ENCODE peak calls at places on chromosomes 5 and 9, in ten cellular contexts. M is cardiac fibroblast, Q is endothelial cell, E is choroid plexus epithelial cell, Z is Calu3, H is uterus, V is breast epithelium, D is IMR-90, I is left ventricle myocardium inferior, O is SK-N-SH. U is an unnamed sample.

GRCh38 chr9:131677445-131678180 is 62.3 kb downstream of the RAPGEF1 start:
- DNase-seq in M (peak; percentile 80), Q (no peak), E (peak; percentile 77), Z (no peak), H (no peak), V (no peak), D (peak; percentile 83), I (no peak), O (peak; percentile 39), U (no peak)

GRCh38 chr9:133112361-133113026 is 8.5 kb downstream of the RALGDS start:
- DNase-seq in M (no peak), Q (no peak), E (no peak), Z (no peak), H (peak; percentile 43), V (no peak), D (no peak), I (peak; percentile 45), O (no peak), U (peak; percentile 53)

GRCh38 chr9:100669968-100670367 is 92.1 kb downstream of the CAVIN4 start:
- DNase-seq in M (no peak), Q (no peak), E (no peak), Z (no peak), H (no peak), V (no peak), D (no peak), I (no peak), O (no peak), U (no peak)

GRCh38 chr5:7629559-7629958 is 221.4 kb downstream of the CFAP90 start:
- DNase-seq in M (no peak), Q (no peak), E (no peak), Z (no peak), H (no peak), V (no peak), D (no peak), I (no peak), O (no peak), U (no peak)

GRCh38 chr5:6545770-6546690 is 86.8 kb downstream of the NSUN2 start:
- DNase-seq in M (no peak), Q (no peak), E (no peak), Z (no peak), H (no peak), V (no peak), D (no peak), I (no peak), O (no peak), U (no peak)

GRCh38 chr5:171946382-171946781 is 60.1 kb downstream of the FBXW11 start:
- DNase-seq in M (no peak), Q (no peak), E (no peak), Z (no peak), H (no peak), V (no peak), D (no peak), I (no peak), O (no peak), U (no peak)

GRCh38 chr9:129258124-129258822 is 80.2 kb upstream of the IER5L start:
- DNase-seq in M (peak; percentile 88), Q (peak; percentile 96), E (peak; percentile 94), Z (peak; percentile 82), H (peak; percentile 93), V (peak; percentile 84), D (peak; percentile 83), I (peak; percentile 92), O (peak; percentile 100), U (peak; percentile 41)

GRCh38 chr9:104743377-104743985 is 4.0 kb upstream of the NIPSNAP3A start:
- DNase-seq in M (peak; percentile 84), Q (peak; percentile 51), E (peak; percentile 86), Z (peak; percentile 24), H (no peak), V (no peak), D (peak; percentile 73), I (no peak), O (peak; percentile 59), U (no peak)

GRCh38 chr5:35470866-35471265 is 146.8 kb upstream of the SPEF2 start:
- DNase-seq in M (peak; percentile 32), Q (no peak), E (peak; percentile 41), Z (peak; percentile 1), H (peak; percentile 36), V (no peak), D (peak; percentile 13), I (no peak), O (no peak), U (no peak)

GRCh38 chr9:124800306-124801259 is 23.6 kb downstream of the OLFML2A start:
- DNase-seq in M (peak; percentile 22), Q (no peak), E (peak; percentile 23), Z (no peak), H (peak; percentile 63), V (no peak), D (peak; percentile 47), I (peak; percentile 54), O (no peak), U (peak; percentile 30)

GRCh38 chr5:37738057-37738691 is 101.7 kb downstream of the GDNF start:
- DNase-seq in M (peak; percentile 97), Q (no peak), E (peak; percentile 98), Z (peak; percentile 36), H (peak; percentile 24), V (no peak), D (peak; percentile 93), I (no peak), O (no peak), U (no peak)

GRCh38 chr5:55734658-55735057 is 3.2 kb upstream of the DDX4 start:
- DNase-seq in M (no peak), Q (no peak), E (no peak), Z (no peak), H (no peak), V (no peak), D (no peak), I (no peak), O (no peak), U (no peak)

GRCh38 chr5:73901455-73901854 is 275.5 kb downstream of the ARHGEF28 start:
- DNase-seq in M (no peak), Q (no peak), E (no peak), Z (peak; percentile 55), H (no peak), V (no peak), D (no peak), I (no peak), O (no peak), U (no peak)

GRCh38 chr5:64666058-64666457 is 24.2 kb upstream of the SHISAL2B start:
- DNase-seq in M (peak; percentile 86), Q (no peak), E (peak; percentile 81), Z (no peak), H (no peak), V (no peak), D (peak; percentile 93), I (no peak), O (no peak), U (no peak)

GRCh38 chr5:79464695-79465332 is 49.1 kb downstream of the HOMER1 start:
- DNase-seq in M (peak; percentile 55), Q (no peak), E (peak; percentile 59), Z (no peak), H (no peak), V (no peak), D (peak; percentile 53), I (no peak), O (peak; percentile 39), U (no peak)

GRCh38 chr9:112858625-112859147 is 32.0 kb downstream of the SLC46A2 start:
- DNase-seq in M (no peak), Q (no peak), E (no peak), Z (no peak), H (no peak), V (no peak), D (peak; percentile 16), I (no peak), O (no peak), U (no peak)
- TF ChIP-seq CTCF in M (no peak), Q (no peak), E (no peak), Z (no peak), H (no peak), V (no peak), D (no peak), I (no peak), O (no peak), U (no peak)

GRCh38 chr5:71783891-71784290 is 64.8 kb downstream of the CARTPT start:
- DNase-seq in M (no peak), Q (no peak), E (no peak), Z (no peak), H (no peak), V (no peak), D (no peak), I (no peak), O (no peak), U (no peak)

GRCh38 chr5:71780597-71780996 is 61.5 kb downstream of the CARTPT start:
- DNase-seq in M (no peak), Q (no peak), E (no peak), Z (no peak), H (no peak), V (no peak), D (no peak), I (no peak), O (no peak), U (no peak)

GRCh38 chr5:71782771-71783770 is 64.0 kb downstream of the CARTPT start:
- DNase-seq in M (peak; percentile 85), Q (peak; percentile 83), E (peak; percentile 88), Z (peak; percentile 83), H (peak; percentile 82), V (peak; percentile 79), D (peak; percentile 75), I (peak; percentile 80), O (peak; percentile 68), U (peak; percentile 22)

GRCh38 chr5:71782393-71782770 is 63.3 kb downstream of the CARTPT start:
- DNase-seq in M (no peak), Q (no peak), E (no peak), Z (peak; percentile 16), H (no peak), V (no peak), D (no peak), I (no peak), O (no peak), U (no peak)

GRCh38 chr5:71778678-71779276 is 59.7 kb downstream of the CARTPT start:
- DNase-seq in M (peak; percentile 59), Q (no peak), E (peak; percentile 32), Z (peak; percentile 55), H (no peak), V (no peak), D (peak; percentile 14), I (no peak), O (peak; percentile 52), U (no peak)
- TF ChIP-seq CTCF in M (peak; percentile 67), Q (peak; percentile 32), E (peak; percentile 41), Z (peak; percentile 51), H (no peak), V (no peak), D (peak; percentile 35), I (peak; percentile 84), O (peak; percentile 84), U (no peak)

GRCh38 chr5:43401827-43402226 is 10.4 kb downstream of the CCL28 start:
- DNase-seq in M (peak; percentile 18), Q (no peak), E (peak; percentile 62), Z (peak; percentile 55), H (no peak), V (no peak), D (peak; percentile 13), I (no peak), O (peak; percentile 51), U (no peak)
- TF ChIP-seq CTCF in M (peak; percentile 51), Q (no peak), E (peak; percentile 75), Z (peak; percentile 43), H (no peak), V (no peak), D (peak; percentile 17), I (no peak), O (no peak), U (no peak)

DNA sequence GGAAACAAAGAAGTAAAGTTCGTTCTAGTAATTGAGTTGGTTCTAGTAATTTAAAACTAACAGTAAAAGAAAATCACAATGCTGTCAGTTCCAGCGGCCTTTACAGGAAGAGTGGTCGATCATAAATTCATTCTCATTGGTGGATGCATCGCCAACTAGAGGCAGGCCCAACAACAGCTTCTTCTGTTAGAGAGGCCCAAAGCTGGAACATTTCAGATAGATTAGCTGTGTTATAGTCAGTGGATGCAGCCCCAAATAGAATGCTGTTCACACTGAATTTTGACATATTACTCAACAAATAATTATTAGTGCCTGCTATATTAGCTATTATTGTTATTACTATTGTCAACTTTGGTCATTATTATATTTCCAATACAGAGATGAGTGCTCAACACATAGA is 80.8 kb downstream of the ARRDC3 start:
- DNase-seq in M (no peak), Q (no peak), E (no peak), Z (no peak), H (no peak), V (no peak), D (no peak), I (no peak), O (peak; percentile 15), U (no peak)
- TF ChIP-seq CTCF in M (no peak), Q (no peak), E (no peak), Z (no peak), H (no peak), V (no peak), D (no peak), I (no peak), O (peak; percentile 26), U (no peak)